ENCODE peak calls at places on chromosomes 1 and 21, in ten cellular contexts. D is stomach; J is mesenteric fat pad; V is epithelial cell of esophagus; T is MCF 10A; N is ascending aorta; K is AG08396; R is sigmoid colon; H is ecto neural progenitor cell; W is naive thymus-derived CD8-positive, alpha-beta T cell. L is an unnamed sample.

GRCh38 chr1:75539230-75540116 is 71.4 kb downstream of the SLC44A5 start:
- DNase-seq in D (no peak), J (no peak), V (peak), T (peak), N (no peak), K (no peak), R (no peak), H (no peak), W (no peak), L (no peak)

GRCh38 chr1:112905420-112906154 is 50.4 kb downstream of the SLC16A1 start:
- DNase-seq in D (peak), J (no peak), V (peak), T (peak), N (no peak), K (no peak), R (no peak), H (no peak), W (no peak), L (peak)

GRCh38 chr1:18807334-18808063 is 52.0 kb downstream of the TAS1R2 start:
- DNase-seq in D (no peak), J (no peak), V (no peak), T (no peak), N (no peak), K (no peak), R (no peak), H (no peak), W (no peak), L (no peak)

GRCh38 chr21:16797530-16797929 is 715.3 kb upstream of the CXADR start:
- DNase-seq in D (no peak), J (no peak), V (no peak), T (no peak), N (no peak), K (no peak), R (no peak), H (no peak), W (no peak), L (no peak)

GRCh38 chr1:161115132-161115711 is 2.6 kb downstream of the PFDN2 start:
- DNase-seq in D (no peak), J (no peak), V (peak), T (peak), N (no peak), K (no peak), R (no peak), H (no peak), W (no peak), L (no peak)

GRCh38 chr1:50605186-50605875 is 182.1 kb upstream of the DMRTA2 start:
- DNase-seq in D (no peak), J (no peak), V (peak), T (peak), N (no peak), K (peak), R (no peak), H (no peak), W (no peak), L (peak)

GRCh38 chr1:47555841-47556616 is 118.2 kb downstream of the FOXD2 start:
- DNase-seq in D (no peak), J (no peak), V (no peak), T (no peak), N (no peak), K (no peak), R (no peak), H (no peak), W (no peak), L (no peak)

GRCh38 chr1:186220911-186221310 is 154.1 kb downstream of the TPR start:
- DNase-seq in D (no peak), J (no peak), V (no peak), T (no peak), N (no peak), K (no peak), R (no peak), H (no peak), W (no peak), L (no peak)

GRCh38 chr1:246687002-246687401 is 37.2 kb upstream of the SCCPDH start:
- DNase-seq in D (no peak), J (no peak), V (no peak), T (no peak), N (no peak), K (no peak), R (no peak), H (peak), W (no peak), L (no peak)

GRCh38 chr1:8487249-8487648 is 169.3 kb downstream of the SLC45A1 start:
- DNase-seq in D (no peak), J (no peak), V (no peak), T (no peak), N (no peak), K (no peak), R (no peak), H (no peak), W (no peak), L (no peak)

GRCh38 chr1:61254629-61255323 is 172.4 kb downstream of the NFIA start:
- DNase-seq in D (no peak), J (no peak), V (peak), T (peak), N (no peak), K (peak), R (peak), H (no peak), W (no peak), L (no peak)

GRCh38 chr1:9766759-9767442 is 56.9 kb downstream of the CLSTN1 start:
- DNase-seq in D (no peak), J (no peak), V (peak), T (peak), N (no peak), K (peak), R (no peak), H (no peak), W (no peak), L (no peak)

GRCh38 chr21:25244735-25245134 is 362.5 kb downstream of the MRPL39 start:
- DNase-seq in D (no peak), J (no peak), V (no peak), T (no peak), N (no peak), K (no peak), R (no peak), H (no peak), W (no peak), L (no peak)

GRCh38 chr1:241998412-241998921 is 431 bp downstream of the MAP1LC3C start:
- DNase-seq in D (peak), J (no peak), V (peak), T (peak), N (peak), K (peak), R (peak), H (peak), W (peak), L (peak)

GRCh38 chr1:201769072-201769471 is 59.9 kb upstream of the IPO9 start:
- DNase-seq in D (no peak), J (no peak), V (no peak), T (no peak), N (no peak), K (no peak), R (no peak), H (no peak), W (no peak), L (no peak)

GRCh38 chr21:38244885-38245869 is 11.6 kb upstream of the KCNJ15 start:
- DNase-seq in D (no peak), J (no peak), V (peak), T (peak), N (no peak), K (peak), R (no peak), H (no peak), W (peak), L (no peak)

GRCh38 chr21:44051462-44051941 is 39.4 kb downstream of the TRAPPC10 start:
- DNase-seq in D (no peak), J (peak), V (no peak), T (no peak), N (no peak), K (peak), R (peak), H (no peak), W (no peak), L (no peak)

GRCh38 chr1:234745844-234746797 is 136.1 kb upstream of the IRF2BP2 start:
- DNase-seq in D (no peak), J (no peak), V (peak), T (no peak), N (no peak), K (peak), R (no peak), H (no peak), W (no peak), L (no peak)

GRCh38 chr1:231196728-231197127 is 34.9 kb downstream of the TRIM67 start:
- DNase-seq in D (no peak), J (no peak), V (no peak), T (no peak), N (no peak), K (no peak), R (no peak), H (no peak), W (no peak), L (no peak)

GRCh38 chr1:20931930-20932436 is 144.9 kb upstream of the HP1BP3 start:
- DNase-seq in D (no peak), J (no peak), V (no peak), T (no peak), N (no peak), K (no peak), R (no peak), H (no peak), W (peak), L (no peak)

GRCh38 chr1:155940531-155940992 is 876 bp upstream of the RXFP4 start:
- DNase-seq in D (peak), J (no peak), V (peak), T (peak), N (no peak), K (peak), R (no peak), H (no peak), W (no peak), L (peak)

GRCh38 chr1:41399148-41399795 is 38.0 kb downstream of the FOXO6 start:
- DNase-seq in D (no peak), J (no peak), V (no peak), T (no peak), N (no peak), K (no peak), R (no peak), H (no peak), W (no peak), L (no peak)

GRCh38 chr1:37890378-37891014 is 31.1 kb upstream of the MTF1 start:
- DNase-seq in D (no peak), J (no peak), V (peak), T (peak), N (no peak), K (peak), R (no peak), H (no peak), W (peak), L (no peak)

GRCh38 chr1:184947497-184948256 is 26.6 kb downstream of the NIBAN1 start:
- DNase-seq in D (no peak), J (no peak), V (no peak), T (no peak), N (no peak), K (no peak), R (no peak), H (no peak), W (no peak), L (no peak)

GRCh38 chr1:97668945-97669344 is 251.9 kb downstream of the DPYD start:
- DNase-seq in D (no peak), J (no peak), V (peak), T (peak), N (no peak), K (peak), R (no peak), H (no peak), W (no peak), L (no peak)

GRCh38 chr1:165928075-165928731 is 100.8 kb downstream of the UCK2 start:
- DNase-seq in D (peak), J (peak), V (peak), T (peak), N (peak), K (peak), R (no peak), H (no peak), W (peak), L (peak)